ENCODE peak calls at places on chromosomes 4 and X, in seven cellular contexts. One of them, this sample, is unnamed.
A peak's percentile ranks its signal among the peaks of the same experiment; 100 is the strongest.

GRCh38 chr4:90345549-90345948 is 218.4 kb downstream of the CCSER1 start:
- DNase-seq in cardiac fibroblast: no peak
- DNase-seq in CD8-positive, alpha-beta memory T cell: no peak
- DNase-seq in endodermal cell: no peak
- DNase-seq in NB4: no peak
- DNase-seq in PC-9: no peak
- DNase-seq in GM12865: no peak
- DNase-seq in this sample: no peak

GRCh38 chrX:136021903-136022302 is 36.7 kb downstream of the SLC9A6 start:
- DNase-seq in cardiac fibroblast: no peak
- DNase-seq in CD8-positive, alpha-beta memory T cell: no peak
- DNase-seq in endodermal cell: no peak
- DNase-seq in NB4: no peak
- DNase-seq in PC-9: no peak
- DNase-seq in GM12865: peak; percentile 32
- DNase-seq in this sample: no peak

GRCh38 chr4:139556735-139557505 is 901 bp upstream of the SETD7 start:
- DNase-seq in cardiac fibroblast: no peak
- DNase-seq in CD8-positive, alpha-beta memory T cell: peak; percentile 30
- DNase-seq in endodermal cell: peak; percentile 86
- DNase-seq in NB4: peak; percentile 79
- DNase-seq in PC-9: peak; percentile 56
- DNase-seq in GM12865: peak; percentile 62
- DNase-seq in this sample: no peak

GRCh38 chr4:8547912-8548730 is 32.1 kb upstream of the GPR78 start:
- DNase-seq in cardiac fibroblast: no peak
- DNase-seq in CD8-positive, alpha-beta memory T cell: no peak
- DNase-seq in endodermal cell: peak; percentile 45
- DNase-seq in NB4: no peak
- DNase-seq in PC-9: peak; percentile 94
- DNase-seq in GM12865: no peak
- DNase-seq in this sample: no peak

GRCh38 chr4:98641393-98641792 is 17.0 kb downstream of the TSPAN5 start:
- DNase-seq in cardiac fibroblast: no peak
- DNase-seq in CD8-positive, alpha-beta memory T cell: no peak
- DNase-seq in endodermal cell: no peak
- DNase-seq in NB4: no peak
- DNase-seq in PC-9: no peak
- DNase-seq in GM12865: no peak
- DNase-seq in this sample: no peak

GRCh38 chr4:145497199-145498149 is 15.8 kb downstream of the SMAD1 start:
- DNase-seq in cardiac fibroblast: no peak
- DNase-seq in CD8-positive, alpha-beta memory T cell: no peak
- DNase-seq in endodermal cell: no peak
- DNase-seq in NB4: no peak
- DNase-seq in PC-9: no peak
- DNase-seq in GM12865: no peak
- DNase-seq in this sample: no peak

GRCh38 chr4:19729873-19730735 is 521.6 kb upstream of the SLIT2 start:
- DNase-seq in cardiac fibroblast: peak; percentile 48
- DNase-seq in CD8-positive, alpha-beta memory T cell: no peak
- DNase-seq in endodermal cell: no peak
- DNase-seq in NB4: peak; percentile 57
- DNase-seq in PC-9: no peak
- DNase-seq in GM12865: no peak
- DNase-seq in this sample: peak; percentile 39

GRCh38 chr4:101218894-101219293 is 128.4 kb downstream of the PPP3CA start:
- DNase-seq in cardiac fibroblast: no peak
- DNase-seq in CD8-positive, alpha-beta memory T cell: no peak
- DNase-seq in endodermal cell: no peak
- DNase-seq in NB4: no peak
- DNase-seq in PC-9: no peak
- DNase-seq in GM12865: no peak
- DNase-seq in this sample: no peak

GRCh38 chr4:94139931-94140612 is 67.6 kb upstream of the SMARCAD1 start:
- DNase-seq in cardiac fibroblast: no peak
- DNase-seq in CD8-positive, alpha-beta memory T cell: no peak
- DNase-seq in endodermal cell: no peak
- DNase-seq in NB4: no peak
- DNase-seq in PC-9: no peak
- DNase-seq in GM12865: no peak
- DNase-seq in this sample: no peak

GRCh38 chr4:102196221-102196620 is 149.1 kb downstream of the SLC39A8 start:
- DNase-seq in cardiac fibroblast: no peak
- DNase-seq in CD8-positive, alpha-beta memory T cell: no peak
- DNase-seq in endodermal cell: no peak
- DNase-seq in NB4: peak; percentile 21
- DNase-seq in PC-9: no peak
- DNase-seq in GM12865: no peak
- DNase-seq in this sample: peak; percentile 32

GRCh38 chrX:44828008-44828605 is 15.7 kb upstream of the DUSP21 start:
- DNase-seq in cardiac fibroblast: peak; percentile 58
- DNase-seq in CD8-positive, alpha-beta memory T cell: no peak
- DNase-seq in endodermal cell: no peak
- DNase-seq in NB4: no peak
- DNase-seq in PC-9: peak; percentile 39
- DNase-seq in GM12865: no peak
- DNase-seq in this sample: peak; percentile 83

GRCh38 chr4:45795165-45795564 is 328.7 kb downstream of the GABRG1 start:
- DNase-seq in cardiac fibroblast: no peak
- DNase-seq in CD8-positive, alpha-beta memory T cell: no peak
- DNase-seq in endodermal cell: no peak
- DNase-seq in NB4: no peak
- DNase-seq in PC-9: no peak
- DNase-seq in GM12865: no peak
- DNase-seq in this sample: no peak

GRCh38 chrX:150863191-150863590 is 35.3 kb downstream of the CD99L2 start:
- DNase-seq in cardiac fibroblast: no peak
- DNase-seq in CD8-positive, alpha-beta memory T cell: no peak
- DNase-seq in endodermal cell: no peak
- DNase-seq in NB4: no peak
- DNase-seq in PC-9: no peak
- DNase-seq in GM12865: no peak
- DNase-seq in this sample: no peak

GRCh38 chr4:102625232-102625930 is 124.2 kb downstream of the NFKB1 start:
- DNase-seq in cardiac fibroblast: peak; percentile 78
- DNase-seq in CD8-positive, alpha-beta memory T cell: peak; percentile 44
- DNase-seq in endodermal cell: peak; percentile 67
- DNase-seq in NB4: peak; percentile 75
- DNase-seq in PC-9: no peak
- DNase-seq in GM12865: peak; percentile 81
- DNase-seq in this sample: peak; percentile 50

GRCh38 chr4:161577604-161578301 is 586.0 kb downstream of the FSTL5 start:
- DNase-seq in cardiac fibroblast: peak; percentile 60
- DNase-seq in CD8-positive, alpha-beta memory T cell: no peak
- DNase-seq in endodermal cell: no peak
- DNase-seq in NB4: no peak
- DNase-seq in PC-9: no peak
- DNase-seq in GM12865: no peak
- DNase-seq in this sample: no peak

GRCh38 chr4:119314356-119314755 is 7.6 kb downstream of the FABP2 start:
- DNase-seq in cardiac fibroblast: peak; percentile 67
- DNase-seq in CD8-positive, alpha-beta memory T cell: no peak
- DNase-seq in endodermal cell: peak; percentile 56
- DNase-seq in NB4: peak; percentile 49
- DNase-seq in PC-9: no peak
- DNase-seq in GM12865: peak; percentile 47
- DNase-seq in this sample: peak; percentile 76

GRCh38 chr4:74754218-74754617 is 40.1 kb downstream of the BTC start:
- DNase-seq in cardiac fibroblast: no peak
- DNase-seq in CD8-positive, alpha-beta memory T cell: no peak
- DNase-seq in endodermal cell: no peak
- DNase-seq in NB4: no peak
- DNase-seq in PC-9: no peak
- DNase-seq in GM12865: peak; percentile 30
- DNase-seq in this sample: no peak

GRCh38 chr4:113665036-113665435 is 96.5 kb downstream of the CAMK2D start:
- DNase-seq in cardiac fibroblast: no peak
- DNase-seq in CD8-positive, alpha-beta memory T cell: no peak
- DNase-seq in endodermal cell: no peak
- DNase-seq in NB4: no peak
- DNase-seq in PC-9: no peak
- DNase-seq in GM12865: no peak
- DNase-seq in this sample: no peak

DNA sequence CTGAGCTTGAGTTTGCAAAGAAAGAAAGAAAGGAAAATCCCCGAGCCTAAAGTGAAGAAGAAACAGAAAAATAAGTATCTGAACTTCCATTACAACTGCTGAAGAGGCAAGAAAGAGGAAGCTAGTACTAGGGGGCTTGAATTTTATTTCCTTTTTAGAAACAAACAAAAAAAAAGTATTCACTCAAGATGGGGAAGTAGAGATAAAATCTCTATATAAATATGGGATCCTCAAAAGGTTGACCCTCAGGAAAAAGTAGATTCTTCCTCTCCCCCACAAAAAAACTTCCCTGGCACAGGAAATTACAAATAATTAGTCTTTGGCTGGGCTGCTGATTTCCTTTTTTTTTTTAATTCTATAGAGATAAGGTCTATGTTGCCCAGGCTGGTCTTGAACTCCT is 16.0 kb downstream of the LRBA start:
- DNase-seq in cardiac fibroblast: no peak
- DNase-seq in CD8-positive, alpha-beta memory T cell: no peak
- DNase-seq in endodermal cell: no peak
- DNase-seq in NB4: peak; percentile 47
- DNase-seq in PC-9: no peak
- DNase-seq in GM12865: no peak
- DNase-seq in this sample: no peak
- H3K4me3 ChIP-seq in cardiac fibroblast: no peak overlapping the region
- H3K4me3 ChIP-seq in CD8-positive, alpha-beta memory T cell: no peak overlapping the region
- H3K4me3 ChIP-seq in endodermal cell: no peak overlapping the region
- H3K4me3 ChIP-seq in NB4: no peak overlapping the region
- H3K4me3 ChIP-seq in PC-9: no peak overlapping the region
- H3K4me3 ChIP-seq in GM12865: no peak overlapping the region
- H3K4me3 ChIP-seq in this sample: no peak overlapping the region

GRCh38 chr4:186249785-186250739 is 15.9 kb upstream of the F11 start:
- DNase-seq in cardiac fibroblast: no peak
- DNase-seq in CD8-positive, alpha-beta memory T cell: no peak
- DNase-seq in endodermal cell: no peak
- DNase-seq in NB4: no peak
- DNase-seq in PC-9: no peak
- DNase-seq in GM12865: no peak
- DNase-seq in this sample: peak; percentile 13

GRCh38 chr4:186244835-186245234 is 17.5 kb downstream of the KLKB1 start:
- DNase-seq in cardiac fibroblast: no peak
- DNase-seq in CD8-positive, alpha-beta memory T cell: no peak
- DNase-seq in endodermal cell: no peak
- DNase-seq in NB4: no peak
- DNase-seq in PC-9: no peak
- DNase-seq in GM12865: no peak
- DNase-seq in this sample: no peak

GRCh38 chr4:186250740-186251124 is 15.3 kb upstream of the F11 start:
- DNase-seq in cardiac fibroblast: no peak
- DNase-seq in CD8-positive, alpha-beta memory T cell: no peak
- DNase-seq in endodermal cell: no peak
- DNase-seq in NB4: no peak
- DNase-seq in PC-9: no peak
- DNase-seq in GM12865: no peak
- DNase-seq in this sample: no peak

GRCh38 chr4:186243331-186243730 is 16.0 kb downstream of the KLKB1 start:
- DNase-seq in cardiac fibroblast: no peak
- DNase-seq in CD8-positive, alpha-beta memory T cell: no peak
- DNase-seq in endodermal cell: no peak
- DNase-seq in NB4: no peak
- DNase-seq in PC-9: no peak
- DNase-seq in GM12865: no peak
- DNase-seq in this sample: no peak

GRCh38 chr4:186248643-186249042 is 17.3 kb upstream of the F11 start:
- DNase-seq in cardiac fibroblast: no peak
- DNase-seq in CD8-positive, alpha-beta memory T cell: no peak
- DNase-seq in endodermal cell: no peak
- DNase-seq in NB4: no peak
- DNase-seq in PC-9: no peak
- DNase-seq in GM12865: no peak
- DNase-seq in this sample: no peak
- H3K4me3 ChIP-seq in cardiac fibroblast: no peak overlapping the region
- H3K4me3 ChIP-seq in CD8-positive, alpha-beta memory T cell: no peak overlapping the region
- H3K4me3 ChIP-seq in endodermal cell: peak overlapping the region; percentile 23
- H3K4me3 ChIP-seq in NB4: no peak overlapping the region
- H3K4me3 ChIP-seq in PC-9: no peak overlapping the region
- H3K4me3 ChIP-seq in GM12865: no peak overlapping the region
- H3K4me3 ChIP-seq in this sample: no peak overlapping the region

GRCh38 chrX:153735274-153735673 is 10.6 kb downstream of the ABCD1 start:
- DNase-seq in cardiac fibroblast: no peak
- DNase-seq in CD8-positive, alpha-beta memory T cell: no peak
- DNase-seq in endodermal cell: no peak
- DNase-seq in NB4: peak; percentile 20
- DNase-seq in PC-9: no peak
- DNase-seq in GM12865: peak; percentile 44
- DNase-seq in this sample: no peak
- H3K4me3 ChIP-seq in cardiac fibroblast: no peak overlapping the region
- H3K4me3 ChIP-seq in CD8-positive, alpha-beta memory T cell: no peak overlapping the region
- H3K4me3 ChIP-seq in endodermal cell: no peak overlapping the region
- H3K4me3 ChIP-seq in NB4: no peak overlapping the region
- H3K4me3 ChIP-seq in PC-9: no peak overlapping the region
- H3K4me3 ChIP-seq in GM12865: no peak overlapping the region
- H3K4me3 ChIP-seq in this sample: no peak overlapping the region

GRCh38 chr4:105631818-105632400 is 76.6 kb downstream of the INTS12 start:
- DNase-seq in cardiac fibroblast: peak; percentile 18
- DNase-seq in CD8-positive, alpha-beta memory T cell: no peak
- DNase-seq in endodermal cell: no peak
- DNase-seq in NB4: no peak
- DNase-seq in PC-9: no peak
- DNase-seq in GM12865: no peak
- DNase-seq in this sample: peak; percentile 47

GRCh38 chr4:105633241-105633640 is 75.2 kb downstream of the INTS12 start:
- DNase-seq in cardiac fibroblast: no peak
- DNase-seq in CD8-positive, alpha-beta memory T cell: no peak
- DNase-seq in endodermal cell: no peak
- DNase-seq in NB4: no peak
- DNase-seq in PC-9: peak; percentile 88
- DNase-seq in GM12865: no peak
- DNase-seq in this sample: no peak

GRCh38 chr4:105632599-105632998 is 75.9 kb downstream of the INTS12 start:
- DNase-seq in cardiac fibroblast: no peak
- DNase-seq in CD8-positive, alpha-beta memory T cell: no peak
- DNase-seq in endodermal cell: peak; percentile 51
- DNase-seq in NB4: no peak
- DNase-seq in PC-9: no peak
- DNase-seq in GM12865: no peak
- DNase-seq in this sample: no peak

GRCh38 chr4:105637409-105638258 is 70.9 kb downstream of the INTS12 start:
- DNase-seq in cardiac fibroblast: peak; percentile 43
- DNase-seq in CD8-positive, alpha-beta memory T cell: no peak
- DNase-seq in endodermal cell: no peak
- DNase-seq in NB4: peak; percentile 48
- DNase-seq in PC-9: no peak
- DNase-seq in GM12865: peak; percentile 76
- DNase-seq in this sample: peak; percentile 22

DNA sequence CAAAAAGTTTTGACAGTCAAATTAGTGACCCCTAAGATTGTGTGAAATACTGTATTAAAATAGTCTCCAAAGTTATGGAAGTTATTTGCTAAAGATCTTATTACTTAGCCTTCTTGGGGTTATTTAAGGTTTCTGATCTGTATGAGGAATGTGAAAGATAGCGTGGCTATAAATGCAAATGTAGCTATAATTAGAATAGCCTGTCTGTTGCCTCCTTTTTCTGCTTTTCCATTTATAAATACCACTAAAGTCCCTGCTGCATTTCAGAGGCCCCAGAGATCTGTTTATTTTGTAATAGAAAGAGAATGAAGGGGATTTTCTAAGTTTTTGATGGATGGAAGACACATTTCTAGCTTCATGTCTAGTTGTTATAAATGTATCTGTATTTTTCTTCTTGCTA is 74.1 kb downstream of the INTS12 start:
- DNase-seq in cardiac fibroblast: no peak
- DNase-seq in CD8-positive, alpha-beta memory T cell: no peak
- DNase-seq in endodermal cell: no peak
- DNase-seq in NB4: no peak
- DNase-seq in PC-9: no peak
- DNase-seq in GM12865: no peak
- DNase-seq in this sample: no peak
- H3K4me3 ChIP-seq in cardiac fibroblast: no peak overlapping the region
- H3K4me3 ChIP-seq in CD8-positive, alpha-beta memory T cell: no peak overlapping the region
- H3K4me3 ChIP-seq in endodermal cell: no peak overlapping the region
- H3K4me3 ChIP-seq in NB4: no peak overlapping the region
- H3K4me3 ChIP-seq in PC-9: no peak overlapping the region
- H3K4me3 ChIP-seq in GM12865: no peak overlapping the region
- H3K4me3 ChIP-seq in this sample: no peak overlapping the region